ENCODE peak calls at places on chromosomes 3 and 15, in four cellular contexts. A is H1, P is Peyer's patch, X is uterus. G is an unnamed sample.

GRCh38 chr3:124545891-124546290 is 184.4 kb upstream of the UMPS start:
- DNase-seq in A (no peak), P (no peak), X (no peak), G (no peak)

GRCh38 chr3:160184655-160185054 is 40.6 kb upstream of the C3orf80 start:
- DNase-seq in A (no peak), P (no peak), X (no peak), G (no peak)

GRCh38 chr3:58008140-58009025 is at the start of gene FLNB:
- DNase-seq in A (no peak), P (peak; percentile 92), X (peak; percentile 75), G (peak; percentile 96)

GRCh38 chr3:137110392-137110996 is 152.7 kb downstream of the IL20RB start:
- DNase-seq in A (no peak), P (no peak), X (no peak), G (no peak)

GRCh38 chr15:29331669-29332068 is 62.0 kb upstream of the NSMCE3 start:
- DNase-seq in A (no peak), P (no peak), X (no peak), G (no peak)

GRCh38 chr15:62275818-62276217 is 110.7 kb upstream of the C2CD4B start:
- DNase-seq in A (no peak), P (no peak), X (no peak), G (no peak)

GRCh38 chr15:100201376-100202280 is 140.1 kb downstream of the ADAMTS17 start:
- DNase-seq in A (no peak), P (peak; percentile 54), X (no peak), G (no peak)

GRCh38 chr3:170423001-170423615 is 4.4 kb downstream of the CLDN11 start:
- DNase-seq in A (no peak), P (no peak), X (no peak), G (no peak)

GRCh38 chr3:195884691-195885035 is 23.7 kb downstream of the TNK2 start:
- DNase-seq in A (no peak), P (no peak), X (no peak), G (no peak)

GRCh38 chr3:40073310-40074007 is 236.0 kb upstream of the EIF1B start:
- DNase-seq in A (peak; percentile 10), P (no peak), X (no peak), G (no peak)

GRCh38 chr3:17625111-17625510 is 117.3 kb downstream of the TBC1D5 start:
- DNase-seq in A (no peak), P (no peak), X (no peak), G (no peak)

GRCh38 chr3:168417016-168417415 is 321.3 kb upstream of the GOLIM4 start:
- DNase-seq in A (no peak), P (no peak), X (no peak), G (no peak)

GRCh38 chr15:40064231-40064894 is 25.4 kb upstream of the SRP14 start:
- DNase-seq in A (no peak), P (no peak), X (no peak), G (no peak)

GRCh38 chr3:122793568-122794416 is at the start of gene HSPBAP1:
- DNase-seq in A (peak; percentile 94), P (peak; percentile 95), X (peak; percentile 88), G (peak; percentile 79)
- TF ChIP-seq POLR2A in A (peak; percentile 89), P (peak; percentile 52), X (peak; percentile 55), G (peak; percentile 75)

GRCh38 chr15:25850154-25851111 is 12.7 kb downstream of the ATP10A start:
- DNase-seq in A (no peak), P (peak; percentile 68), X (peak; percentile 66), G (no peak)
- TF ChIP-seq POLR2A in A (peak; percentile 23), P (no peak), X (no peak), G (peak; percentile 53)

GRCh38 chr3:155859859-155860258 is 5.6 kb upstream of the SLC33A1 start:
- DNase-seq in A (no peak), P (no peak), X (no peak), G (no peak)

GRCh38 chr3:155853214-155854146 is 747 bp downstream of the SLC33A1 start:
- DNase-seq in A (no peak), P (no peak), X (no peak), G (no peak)

DNA sequence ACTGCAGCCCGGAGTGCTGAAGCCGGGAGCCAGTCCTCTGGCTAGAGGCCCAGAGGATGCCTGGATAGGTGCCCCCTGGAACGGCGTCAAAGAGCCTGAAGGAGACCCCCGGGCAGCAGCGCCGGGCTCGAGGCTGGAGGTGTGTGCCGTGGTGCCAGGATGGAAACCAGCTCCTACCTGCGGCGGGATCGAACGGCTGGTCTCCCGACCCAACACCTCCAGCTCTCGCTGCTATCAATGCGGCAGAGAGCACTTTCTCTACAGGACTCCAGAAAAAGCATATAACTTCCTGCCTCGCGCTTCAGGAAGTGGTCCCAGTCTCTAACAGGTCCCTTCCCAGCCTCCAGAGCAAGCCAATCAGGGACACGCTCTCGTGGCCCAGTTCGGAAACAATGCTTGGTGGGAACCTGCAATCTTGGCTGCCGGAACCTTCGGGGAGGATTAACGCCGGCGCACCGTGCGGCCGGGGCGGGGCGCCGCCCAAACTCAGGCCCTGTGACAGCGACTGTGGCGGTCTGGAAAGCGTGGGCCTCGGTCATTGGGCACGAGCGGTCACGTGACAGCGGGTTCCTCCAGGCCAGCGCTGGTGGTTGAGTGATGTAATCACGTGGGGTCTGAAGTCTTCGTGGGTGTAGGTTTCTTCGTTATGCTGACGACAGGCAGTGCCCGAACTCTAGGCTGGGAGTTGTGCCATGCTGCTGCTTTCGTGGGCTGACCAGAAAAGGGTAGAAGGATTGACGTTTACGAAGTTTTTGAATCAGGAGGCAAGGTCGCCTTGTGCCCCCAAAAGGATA is at the start of gene SLC33A1:
- DNase-seq in A (peak; percentile 97), P (peak; percentile 100), X (peak; percentile 99), G (peak; percentile 95)
- TF ChIP-seq POLR2A in A (peak; percentile 78), P (peak; percentile 81), X (peak; percentile 64), G (peak; percentile 92)

GRCh38 chr3:132317229-132317948 is at the start of gene ACP3:
- DNase-seq in A (no peak), P (no peak), X (peak; percentile 63), G (no peak)
- TF ChIP-seq POLR2A in A (no peak), P (no peak), X (no peak), G (no peak)

DNA sequence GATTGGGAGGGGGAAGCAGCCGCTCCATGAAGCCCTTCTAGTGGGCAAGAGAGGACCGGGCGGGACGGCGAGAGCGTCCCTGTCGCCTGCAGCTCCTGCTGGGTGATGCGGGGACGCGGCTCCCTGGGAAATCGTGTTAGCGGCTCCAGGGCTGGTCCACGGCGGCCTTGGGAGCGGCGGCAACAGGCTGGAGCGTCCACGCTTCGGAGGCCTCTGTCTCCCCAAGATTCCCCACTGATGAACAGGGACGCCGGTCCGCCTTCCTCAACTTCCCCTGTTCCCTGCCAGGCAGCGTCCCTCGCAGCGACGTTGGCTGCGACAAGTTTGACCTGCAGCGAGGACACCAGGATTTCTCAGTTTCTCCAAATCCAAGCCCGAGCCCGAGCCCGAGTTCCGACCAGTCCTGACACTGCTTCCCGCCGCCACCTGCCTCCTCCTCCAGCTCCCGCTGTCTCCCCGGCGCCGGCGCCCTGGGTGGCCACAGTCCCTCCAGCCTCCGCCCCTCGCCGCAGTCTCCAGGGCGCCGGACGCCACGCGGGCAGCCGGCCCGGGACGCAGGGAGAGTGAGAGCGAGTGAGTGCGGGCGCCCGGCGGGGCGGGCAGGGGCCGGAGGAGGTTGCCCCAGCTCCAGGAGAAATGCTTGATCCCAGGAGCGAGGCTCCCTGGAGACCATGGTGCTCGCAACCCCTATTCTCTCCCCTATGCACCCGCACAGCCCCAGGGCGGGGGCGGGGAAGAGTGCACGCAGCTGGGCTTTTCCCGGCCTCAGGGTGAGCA is 78.1 kb upstream of the RNF7 start:
- DNase-seq in A (no peak), P (peak; percentile 62), X (peak; percentile 52), G (no peak)
- TF ChIP-seq POLR2A in A (no peak), P (no peak), X (no peak), G (no peak)

GRCh38 chr15:60387321-60387720 is 10.5 kb downstream of the ANXA2 start:
- DNase-seq in A (no peak), P (no peak), X (no peak), G (no peak)

GRCh38 chr15:60383008-60383694 is 14.6 kb downstream of the ANXA2 start:
- DNase-seq in A (no peak), P (no peak), X (no peak), G (no peak)

GRCh38 chr15:60384526-60385127 is 13.2 kb downstream of the ANXA2 start:
- DNase-seq in A (no peak), P (no peak), X (no peak), G (no peak)

GRCh38 chr15:60384052-60384451 is 13.7 kb downstream of the ANXA2 start:
- DNase-seq in A (no peak), P (no peak), X (no peak), G (no peak)

DNA sequence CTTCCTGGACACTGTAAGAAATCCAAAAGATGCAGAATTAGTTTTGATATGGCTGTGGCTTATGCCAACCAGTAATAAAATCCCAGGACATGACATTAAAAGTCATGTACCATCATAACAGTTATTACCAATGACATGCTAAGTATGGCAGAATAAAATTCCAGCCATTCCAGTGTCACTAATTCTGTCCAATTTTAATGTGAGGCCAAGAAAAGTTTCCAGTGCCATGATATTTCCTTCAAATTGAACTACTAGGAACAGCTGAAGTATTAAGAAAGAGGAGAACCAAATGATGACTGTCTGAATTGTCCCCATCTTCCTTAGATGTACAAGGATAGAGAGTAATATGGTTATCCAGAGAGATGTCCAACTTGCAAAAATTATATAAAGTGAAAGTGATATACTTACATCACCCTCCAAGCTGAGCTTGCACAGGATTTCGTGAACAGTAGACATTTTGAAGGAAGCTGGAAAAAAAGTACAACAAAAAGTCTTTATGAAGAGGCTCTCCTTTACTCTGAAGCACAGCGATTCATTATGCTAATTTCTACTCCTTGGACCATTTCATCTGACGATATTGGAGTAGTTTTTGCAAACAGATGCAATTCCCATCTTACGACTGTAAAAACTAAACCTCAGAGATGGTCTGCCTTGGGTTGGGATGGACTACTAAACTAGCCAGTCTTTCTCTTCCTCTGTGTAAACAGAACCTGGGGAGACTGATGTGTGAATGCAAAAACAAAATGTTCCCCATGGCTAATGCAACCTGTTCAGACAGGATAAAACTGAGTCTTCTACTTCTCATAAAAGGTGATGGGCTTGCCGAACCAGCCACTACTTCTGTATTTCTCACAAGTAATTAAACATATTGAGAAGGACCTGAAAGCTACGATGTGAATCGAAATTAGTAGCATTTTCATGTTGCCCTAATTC is 11.9 kb downstream of the ANXA2 start:
- DNase-seq in A (no peak), P (no peak), X (no peak), G (no peak)
- TF ChIP-seq POLR2A in A (no peak), P (no peak), X (no peak), G (no peak)

G was measured in GM12892.